ENCODE peak calls at places on chromosomes 7 and 10, in six cellular contexts. D is amygdala, O is HTR-8/SVneo, C is osteocyte, B is T-helper 2 cell, S is amniotic stem cell. Z is an unnamed sample.

GRCh38 chr7:27999829-28000228 is 180.8 kb downstream of the JAZF1 start:
- DNase-seq in B (no peak), S (no peak), D (no peak), O (no peak), C (no peak), Z (no peak)

GRCh38 chr7:44083796-44084195 is 1.5 kb upstream of the POLM start:
- DNase-seq in C (no peak), O (no peak), D (no peak), B (no peak), S (no peak), Z (peak)

GRCh38 chr10:58512470-58513188 is at the start of gene BICC1:
- DNase-seq in B (no peak), C (peak), D (peak), O (peak), S (no peak), Z (no peak)

GRCh38 chr7:322111-322671 is 32.2 kb downstream of the FOXL3 start:
- DNase-seq in B (peak), S (no peak), O (peak), C (peak), D (peak), Z (peak)

GRCh38 chr10:74114041-74114448 is 36.6 kb downstream of the AP3M1 start:
- DNase-seq in D (no peak), O (no peak), C (no peak), S (no peak), B (no peak), Z (no peak)

GRCh38 chr7:155214328-155214986 is 83.2 kb upstream of the INSIG1 start:
- DNase-seq in C (no peak), B (no peak), O (no peak), S (no peak), D (no peak), Z (no peak)

GRCh38 chr7:133070562-133070961 is 11.3 kb downstream of the CHCHD3 start:
- DNase-seq in O (no peak), C (no peak), B (no peak), D (no peak), S (no peak), Z (no peak)

GRCh38 chr10:24449334-24449740 is 240.4 kb downstream of the KIAA1217 start:
- DNase-seq in C (no peak), B (no peak), S (no peak), D (no peak), O (no peak), Z (no peak)

GRCh38 chr7:155644971-155645509 is 579 bp downstream of the RBM33 start:
- DNase-seq in B (peak), S (peak), O (peak), D (no peak), C (no peak), Z (peak)

GRCh38 chr10:184174-184573 is 48.9 kb downstream of the ZMYND11 start:
- DNase-seq in O (no peak), S (no peak), C (no peak), D (no peak), B (no peak), Z (no peak)

GRCh38 chr10:3651969-3652653 is 132.9 kb downstream of the KLF6 start:
- DNase-seq in O (no peak), C (no peak), D (no peak), B (no peak), S (no peak), Z (no peak)

GRCh38 chr10:5448333-5449048 is 36.1 kb downstream of the NET1 start:
- DNase-seq in D (no peak), S (no peak), C (no peak), O (no peak), B (no peak), Z (no peak)

GRCh38 chr7:69246758-69247157 is 351.5 kb upstream of the AUTS2 start:
- DNase-seq in S (no peak), D (no peak), B (no peak), C (no peak), O (no peak), Z (no peak)

GRCh38 chr7:148503900-148504487 is 86.6 kb upstream of the C7orf33 start:
- DNase-seq in O (peak), D (no peak), C (no peak), S (no peak), B (no peak), Z (no peak)

GRCh38 chr7:86970986-86971385 is 88.5 kb downstream of the ELAPOR2 start:
- DNase-seq in C (no peak), B (no peak), O (no peak), D (no peak), S (no peak), Z (no peak)

GRCh38 chr10:73376679-73377078 is 18.0 kb upstream of the CFAP70 start:
- DNase-seq in B (no peak), C (no peak), O (no peak), S (no peak), D (no peak), Z (no peak)

GRCh38 chr7:148747274-148747673 is 48.6 kb downstream of the CUL1 start:
- DNase-seq in C (no peak), S (no peak), D (no peak), B (no peak), O (no peak), Z (no peak)

GRCh38 chr10:87534173-87534858 is 29.6 kb downstream of the MINPP1 start:
- DNase-seq in O (no peak), C (no peak), S (no peak), D (no peak), B (no peak), Z (no peak)

GRCh38 chr7:105024734-105025133 is 10.7 kb downstream of the KMT2E start:
- DNase-seq in B (no peak), D (no peak), C (no peak), S (peak), O (no peak), Z (no peak)

GRCh38 chr10:100827819-100828743 is 82.7 kb downstream of the PAX2 start:
- DNase-seq in S (no peak), C (no peak), B (no peak), O (peak), D (no peak), Z (no peak)

GRCh38 chr10:51321968-51322367 is 247.7 kb downstream of the PRKG1 start:
- DNase-seq in C (no peak), S (no peak), B (no peak), D (no peak), O (no peak), Z (no peak)

GRCh38 chr7:66905243-66905642 is 15.8 kb upstream of the TMEM248 start:
- DNase-seq in S (no peak), O (no peak), C (no peak), B (no peak), D (no peak), Z (no peak)

GRCh38 chr10:98886686-98887085 is 349.0 kb downstream of the HPSE2 start:
- DNase-seq in O (no peak), B (no peak), S (no peak), C (no peak), D (no peak), Z (no peak)

GRCh38 chr7:117645456-117646181 is 165.8 kb downstream of the CFTR start:
- DNase-seq in B (no peak), O (peak), C (no peak), D (no peak), S (no peak), Z (no peak)

GRCh38 chr7:4000139-4000538 is 682.0 kb upstream of the FOXK1 start:
- DNase-seq in C (no peak), B (no peak), O (no peak), D (no peak), S (no peak), Z (no peak)

GRCh38 chr10:58457761-58458616 is 54.7 kb upstream of the BICC1 start:
- DNase-seq in C (no peak), O (no peak), D (no peak), S (no peak), B (no peak), Z (no peak)

GRCh38 chr7:20435305-20435704 is 104.6 kb downstream of the ITGB8 start:
- DNase-seq in S (no peak), B (no peak), C (no peak), D (no peak), O (no peak), Z (no peak)

GRCh38 chr7:8217200-8218068 is 44.5 kb downstream of the ICA1 start:
- DNase-seq in O (peak), C (no peak), B (no peak), S (peak), D (no peak), Z (no peak)

GRCh38 chr7:159118220-159118595 is 26.5 kb downstream of the VIPR2 start:
- DNase-seq in C (no peak), B (no peak), D (no peak), S (no peak), O (no peak), Z (no peak)

GRCh38 chr7:35991511-35992232 is 161.4 kb upstream of the EEPD1 start:
- DNase-seq in C (no peak), D (no peak), O (no peak), S (no peak), B (no peak), Z (no peak)

Z was measured in lower lobe of right lung.